ENCODE peak calls at places on chromosomes 13 and 19, in four cellular contexts. J is H9, P is H1, G is neuronal stem cell. L is an unnamed sample.

GRCh38 chr13:69903081-69903480 is 204.5 kb upstream of the ATXN8OS start:
- DNase-seq in J (no peak), P (no peak), G (no peak), L (no peak)

GRCh38 chr13:36051082-36051481 is 80.1 kb downstream of the DCLK1 start:
- DNase-seq in J (no peak), P (no peak), G (no peak), L (no peak)

GRCh38 chr13:77118134-77118533 is 91.2 kb upstream of the FBXL3 start:
- DNase-seq in J (peak), P (no peak), G (no peak), L (no peak)

GRCh38 chr19:28424662-28425430 is 788.1 kb downstream of the UQCRFS1 start:
- DNase-seq in J (no peak), P (no peak), G (no peak), L (no peak)

GRCh38 chr19:1252221-1252817 is 3.9 kb downstream of the MIDN start:
- DNase-seq in J (no peak), P (no peak), G (no peak), L (peak)

GRCh38 chr13:61531383-61532065 is 115.9 kb upstream of the PCDH20 start:
- DNase-seq in J (no peak), P (no peak), G (no peak), L (no peak)

GRCh38 chr19:55447421-55448174 is 4.5 kb upstream of the SHISA7 start:
- DNase-seq in J (no peak), P (no peak), G (no peak), L (peak)

GRCh38 chr19:17762505-17763229 is 11.4 kb downstream of the FCHO1 start:
- DNase-seq in J (peak), P (peak), G (peak), L (peak)

GRCh38 chr19:38020331-38020730 is 113.3 kb downstream of the SIPA1L3 start:
- DNase-seq in J (no peak), P (no peak), G (no peak), L (no peak)

GRCh38 chr19:29287061-29287460 is 74.1 kb upstream of the UQCRFS1 start:
- DNase-seq in J (no peak), P (no peak), G (no peak), L (no peak)

GRCh38 chr19:5967994-5968430 is 9.9 kb downstream of the RANBP3 start:
- DNase-seq in J (peak), P (peak), G (peak), L (peak)

GRCh38 chr19:474126-475078 is 13.6 kb upstream of the SHC2 start:
- DNase-seq in J (no peak), P (no peak), G (no peak), L (no peak)

GRCh38 chr19:38417544-38418506 is 8.2 kb downstream of the RASGRP4 start:
- DNase-seq in J (peak), P (peak), G (peak), L (peak)

GRCh38 chr13:50592412-50593145 is 250.9 kb downstream of the DLEU7 start:
- DNase-seq in J (no peak), P (no peak), G (no peak), L (peak)

GRCh38 chr19:13100031-13100588 is 2.5 kb downstream of the LYL1 start:
- DNase-seq in J (no peak), P (no peak), G (no peak), L (no peak)

GRCh38 chr13:101149735-101150380 is 266.4 kb downstream of the NALCN start:
- DNase-seq in J (peak), P (no peak), G (peak), L (peak)

GRCh38 chr13:23921451-23921888 is 24.2 kb upstream of the C1QTNF9B start:
- DNase-seq in J (peak), P (no peak), G (peak), L (peak)

GRCh38 chr13:59099182-59099950 is 1064.4 kb downstream of the DIAPH3 start:
- DNase-seq in J (no peak), P (no peak), G (peak), L (peak)

GRCh38 chr19:6286676-6287075 is 6.9 kb upstream of the MLLT1 start:
- DNase-seq in J (no peak), P (no peak), G (no peak), L (no peak)

GRCh38 chr19:19213822-19214558 is 2.2 kb downstream of the NCAN start:
- DNase-seq in J (no peak), P (no peak), G (no peak), L (no peak)

GRCh38 chr13:51542358-51542972 is 41.8 kb upstream of the WDFY2 start:
- DNase-seq in J (no peak), P (no peak), G (no peak), L (peak)

GRCh38 chr13:105719861-105720260 is 815.6 kb downstream of the EFNB2 start:
- DNase-seq in J (no peak), P (no peak), G (no peak), L (no peak)

GRCh38 chr19:3387645-3388589 is 21.5 kb downstream of the NFIC start:
- DNase-seq in J (no peak), P (no peak), G (no peak), L (no peak)

GRCh38 chr19:13774217-13775191 is at the start of gene C19orf53:
- DNase-seq in J (peak), P (peak), G (peak), L (peak)

GRCh38 chr13:39918837-39919236 is 263.4 kb downstream of the COG6 start:
- DNase-seq in J (no peak), P (no peak), G (no peak), L (peak)

GRCh38 chr13:33545492-33545891 is 259.9 kb upstream of the STARD13 start:
- DNase-seq in J (no peak), P (no peak), G (no peak), L (no peak)

GRCh38 chr19:52335768-52336116 is 301 bp upstream of the ZNF610 start:
- DNase-seq in J (no peak), P (no peak), G (no peak), L (no peak)

GRCh38 chr19:52331757-52332156 is 4.3 kb upstream of the ZNF610 start:
- DNase-seq in J (no peak), P (no peak), G (no peak), L (peak)

GRCh38 chr19:52336976-52337375 is 933 bp downstream of the ZNF610 start:
- DNase-seq in J (no peak), P (no peak), G (no peak), L (peak)

DNA sequence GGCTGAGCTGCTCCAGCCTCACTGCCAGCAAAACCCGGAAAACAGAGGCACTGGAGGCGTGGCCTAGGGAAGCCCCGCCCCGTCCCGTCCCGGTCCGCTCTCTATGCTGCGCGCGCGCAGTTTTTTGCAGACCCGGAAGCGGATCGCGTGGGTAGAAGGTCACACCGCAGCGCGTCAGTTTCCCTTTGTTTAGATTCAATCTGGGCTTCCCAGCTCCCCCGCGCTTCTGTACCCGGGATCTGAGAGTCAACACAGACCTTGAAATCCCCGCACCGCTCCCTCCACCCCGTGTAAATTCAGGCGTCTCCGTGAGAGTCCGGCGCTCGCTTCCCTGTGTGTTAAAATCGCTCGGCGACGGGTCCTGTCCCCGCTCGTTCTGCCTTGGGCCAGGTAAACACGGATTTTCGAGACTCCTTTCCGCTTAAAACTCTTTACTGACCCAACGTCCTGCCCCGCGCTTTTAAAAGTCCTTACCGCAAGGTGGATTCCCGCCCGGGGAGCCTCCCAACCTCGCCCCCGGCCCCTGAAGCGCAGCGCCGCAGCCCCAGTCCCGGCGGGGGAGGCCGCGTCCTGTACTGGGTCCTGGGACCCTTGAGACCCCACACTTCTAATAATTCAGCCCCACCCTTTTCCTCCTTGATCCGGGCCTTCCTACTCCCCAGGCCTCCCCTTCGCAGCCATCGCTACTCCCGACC is at the start of gene ZNF610:
- DNase-seq in J (peak), P (peak), G (peak), L (peak)
- H4K91ac ChIP-seq in J (no peak), P (no peak), G (no peak), L (peak)

GRCh38 chr13:79735228-79735627 is 254.3 kb downstream of the NDFIP2 start:
- DNase-seq in J (no peak), P (no peak), G (no peak), L (peak)

GRCh38 chr13:79741006-79741405 is 260.1 kb downstream of the NDFIP2 start:
- DNase-seq in J (no peak), P (no peak), G (no peak), L (peak)

DNA sequence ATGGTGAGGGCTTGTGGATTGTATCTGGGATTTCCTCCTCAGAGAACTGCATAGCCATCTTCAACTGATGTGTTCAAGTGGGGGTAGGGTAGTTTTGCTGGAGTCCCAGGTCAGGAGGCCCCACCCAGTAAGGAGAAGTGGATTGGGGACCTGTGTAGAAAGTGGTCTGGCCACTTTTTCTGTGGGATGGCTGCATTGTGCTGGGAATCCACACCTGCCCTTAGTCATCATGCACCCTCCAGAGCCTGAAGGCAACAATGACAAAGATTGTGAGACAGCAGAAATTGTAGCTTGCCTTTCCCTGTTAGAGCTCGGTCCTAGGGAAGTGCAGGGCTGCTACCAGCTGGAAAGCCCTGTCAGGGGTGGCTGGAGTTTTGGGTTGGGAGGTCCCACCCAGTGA is 255.4 kb downstream of the NDFIP2 start:
- DNase-seq in J (no peak), P (no peak), G (no peak), L (no peak)
- H2AFZ ChIP-seq in J (no peak), P (no peak), G (no peak), L (no peak)

DNA sequence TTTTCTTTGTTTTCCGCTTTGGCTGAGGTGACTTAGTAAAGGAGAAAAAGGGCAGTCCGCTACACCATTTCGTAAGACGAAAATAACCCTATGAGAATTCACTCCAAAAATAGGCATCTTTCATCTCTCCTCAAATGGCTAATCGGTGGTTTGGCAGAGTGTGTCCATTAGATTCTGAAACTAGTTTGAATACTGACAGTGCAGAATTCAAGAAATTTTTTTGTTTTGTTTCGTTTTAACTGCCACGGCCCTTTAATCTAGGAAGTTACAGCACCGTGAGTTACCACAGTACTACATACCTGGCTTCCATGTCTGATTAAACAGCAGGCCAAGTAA is 159.3 kb downstream of the RNF17 start:
- DNase-seq in J (no peak), P (no peak), G (no peak), L (peak)
- H4K91ac ChIP-seq in J (no peak), P (peak), G (no peak), L (no peak)

GRCh38 chr19:8655340-8655709 is 24.9 kb downstream of the NFILZ start:
- DNase-seq in J (no peak), P (no peak), G (no peak), L (no peak)

GRCh38 chr19:8659905-8660304 is 29.5 kb downstream of the NFILZ start:
- DNase-seq in J (no peak), P (no peak), G (no peak), L (no peak)

GRCh38 chr19:8657869-8658268 is 27.4 kb downstream of the NFILZ start:
- DNase-seq in J (no peak), P (no peak), G (no peak), L (no peak)

DNA sequence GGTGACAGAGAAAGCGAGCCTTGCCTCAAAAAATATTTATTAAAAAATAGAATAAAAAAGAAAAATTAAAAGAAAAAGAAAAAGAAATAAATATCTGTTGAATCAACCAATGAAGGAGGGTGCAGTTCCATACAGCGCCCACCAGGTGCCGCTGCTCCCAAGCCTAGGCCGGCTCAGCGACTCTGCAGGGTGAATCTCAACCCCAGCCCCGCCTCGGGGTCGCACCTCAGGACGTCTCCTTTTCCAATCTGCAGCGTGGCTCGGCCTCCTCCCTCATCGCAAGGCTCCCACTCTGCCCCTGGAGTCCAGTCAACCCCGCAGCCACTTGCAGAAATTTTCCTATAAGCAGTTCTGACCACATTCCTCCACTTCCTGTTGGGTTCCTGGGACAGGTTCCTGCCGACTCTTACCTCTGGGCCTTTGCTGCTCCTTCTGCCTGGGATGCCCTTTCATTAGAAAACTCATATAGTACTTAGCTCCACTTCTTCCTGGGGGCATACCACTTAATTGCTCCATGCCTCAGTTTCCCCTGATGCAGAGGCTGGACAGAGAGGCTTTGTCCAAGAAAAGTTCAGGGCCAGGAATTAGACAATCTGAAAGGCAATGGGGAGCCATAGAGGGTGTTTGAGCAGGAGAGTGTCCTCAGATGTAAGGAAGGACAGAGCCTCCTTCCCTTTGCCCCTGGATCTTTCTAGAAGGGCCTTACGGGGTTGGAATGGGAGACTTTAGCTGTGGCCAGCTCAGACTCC is 24.3 kb downstream of the NFILZ start:
- DNase-seq in J (peak), P (peak), G (peak), L (peak)
- H2AFZ ChIP-seq in J (peak), P (peak), G (peak), L (no peak)

DNA sequence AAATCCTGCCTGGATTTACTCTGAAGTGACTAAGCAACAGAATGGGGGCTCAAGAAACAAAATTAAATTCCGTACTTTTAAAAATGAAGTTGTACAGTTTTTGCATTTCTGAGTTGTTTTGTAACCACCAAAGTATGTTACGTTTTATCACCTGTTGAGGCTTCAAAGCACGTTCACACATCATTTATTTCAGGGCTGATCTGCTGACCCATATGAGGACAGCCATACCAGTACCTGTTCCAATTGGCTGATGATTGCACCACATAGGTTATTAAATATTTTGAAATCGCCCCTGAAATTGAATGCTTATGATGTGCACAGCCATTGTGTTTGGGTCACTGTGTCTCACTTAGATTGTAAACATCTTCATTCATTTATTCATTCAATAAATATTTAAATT is 72.0 kb upstream of the FLT1 start:
- DNase-seq in J (no peak), P (no peak), G (no peak), L (no peak)
- H4K91ac ChIP-seq in J (no peak), P (no peak), G (no peak), L (no peak)

GRCh38 chr19:22797040-22797439 is 13.1 kb upstream of the ZNF99 start:
- DNase-seq in J (no peak), P (no peak), G (no peak), L (no peak)
- H2AFZ ChIP-seq in J (no peak), P (no peak), G (no peak), L (no peak)

GRCh38 chr13:97979556-97979955 is 26.1 kb downstream of the IPO5 start:
- DNase-seq in J (no peak), P (no peak), G (no peak), L (no peak)
- H4K91ac ChIP-seq in J (no peak), P (no peak), G (no peak), L (no peak)

L was measured in mesenchymal stem cell.